ENCODE peak calls at places on chromosomes 3 and 15, in ten cellular contexts. One of them, this sample, is unnamed.
A peak's percentile ranks its signal among the peaks of the same experiment; 100 is the strongest.

GRCh38 chr3:177770821-177771220 is 573.5 kb upstream of the TBL1XR1 start:
- DNase-seq in KG1: no peak
- DNase-seq in GM12865: no peak
- DNase-seq in activated gamma-delta T cell: no peak
- DNase-seq in kidney glomerular epithelial cell: peak; percentile 94
- DNase-seq in frontal cortex: no peak
- DNase-seq in HFFc6: peak; percentile 46
- DNase-seq in WERI-Rb-1: no peak
- DNase-seq in HT1080: peak; percentile 15
- DNase-seq in Ammon's horn: no peak
- DNase-seq in this sample: no peak

GRCh38 chr3:106332884-106333283 is 464.1 kb upstream of the CBLB start:
- DNase-seq in KG1: no peak
- DNase-seq in GM12865: peak; percentile 64
- DNase-seq in activated gamma-delta T cell: no peak
- DNase-seq in kidney glomerular epithelial cell: peak; percentile 37
- DNase-seq in frontal cortex: no peak
- DNase-seq in HFFc6: no peak
- DNase-seq in WERI-Rb-1: no peak
- DNase-seq in HT1080: peak; percentile 91
- DNase-seq in Ammon's horn: no peak
- DNase-seq in this sample: no peak

GRCh38 chr3:27880969-27881892 is 159.1 kb upstream of the EOMES start:
- DNase-seq in KG1: peak; percentile 50
- DNase-seq in GM12865: peak; percentile 8
- DNase-seq in activated gamma-delta T cell: no peak
- DNase-seq in kidney glomerular epithelial cell: no peak
- DNase-seq in frontal cortex: no peak
- DNase-seq in HFFc6: no peak
- DNase-seq in WERI-Rb-1: no peak
- DNase-seq in HT1080: peak; percentile 4
- DNase-seq in Ammon's horn: no peak
- DNase-seq in this sample: no peak

GRCh38 chr3:100210777-100211145 is 50.0 kb upstream of the TBC1D23 start:
- DNase-seq in KG1: no peak
- DNase-seq in GM12865: peak; percentile 29
- DNase-seq in activated gamma-delta T cell: no peak
- DNase-seq in kidney glomerular epithelial cell: no peak
- DNase-seq in frontal cortex: no peak
- DNase-seq in HFFc6: peak; percentile 88
- DNase-seq in WERI-Rb-1: no peak
- DNase-seq in HT1080: peak; percentile 49
- DNase-seq in Ammon's horn: peak; percentile 29
- DNase-seq in this sample: no peak

GRCh38 chr3:8724108-8724752 is 9.4 kb upstream of the CAV3 start:
- DNase-seq in KG1: no peak
- DNase-seq in GM12865: no peak
- DNase-seq in activated gamma-delta T cell: no peak
- DNase-seq in kidney glomerular epithelial cell: peak; percentile 82
- DNase-seq in frontal cortex: no peak
- DNase-seq in HFFc6: no peak
- DNase-seq in WERI-Rb-1: no peak
- DNase-seq in HT1080: no peak
- DNase-seq in Ammon's horn: no peak
- DNase-seq in this sample: no peak

GRCh38 chr15:48486228-48486627 is 155.0 kb downstream of the DUT start:
- DNase-seq in KG1: no peak
- DNase-seq in GM12865: peak; percentile 5
- DNase-seq in activated gamma-delta T cell: no peak
- DNase-seq in kidney glomerular epithelial cell: no peak
- DNase-seq in frontal cortex: no peak
- DNase-seq in HFFc6: no peak
- DNase-seq in WERI-Rb-1: no peak
- DNase-seq in HT1080: no peak
- DNase-seq in Ammon's horn: no peak
- DNase-seq in this sample: no peak

GRCh38 chr15:70212963-70213315 is 115.2 kb upstream of the TLE3 start:
- DNase-seq in KG1: no peak
- DNase-seq in GM12865: no peak
- DNase-seq in activated gamma-delta T cell: no peak
- DNase-seq in kidney glomerular epithelial cell: no peak
- DNase-seq in frontal cortex: no peak
- DNase-seq in HFFc6: no peak
- DNase-seq in WERI-Rb-1: no peak
- DNase-seq in HT1080: no peak
- DNase-seq in Ammon's horn: no peak
- DNase-seq in this sample: no peak

GRCh38 chr3:48209438-48209837 is 13.9 kb upstream of the CAMP start:
- DNase-seq in KG1: no peak
- DNase-seq in GM12865: no peak
- DNase-seq in activated gamma-delta T cell: no peak
- DNase-seq in kidney glomerular epithelial cell: no peak
- DNase-seq in frontal cortex: no peak
- DNase-seq in HFFc6: no peak
- DNase-seq in WERI-Rb-1: no peak
- DNase-seq in HT1080: no peak
- DNase-seq in Ammon's horn: no peak
- DNase-seq in this sample: no peak

GRCh38 chr3:143657391-143657790 is 190.9 kb downstream of the SLC9A9 start:
- DNase-seq in KG1: no peak
- DNase-seq in GM12865: no peak
- DNase-seq in activated gamma-delta T cell: no peak
- DNase-seq in kidney glomerular epithelial cell: no peak
- DNase-seq in frontal cortex: no peak
- DNase-seq in HFFc6: no peak
- DNase-seq in WERI-Rb-1: no peak
- DNase-seq in HT1080: no peak
- DNase-seq in Ammon's horn: no peak
- DNase-seq in this sample: no peak

GRCh38 chr3:4820296-4821121 is 158.7 kb upstream of the BHLHE40 start:
- DNase-seq in KG1: no peak
- DNase-seq in GM12865: no peak
- DNase-seq in activated gamma-delta T cell: no peak
- DNase-seq in kidney glomerular epithelial cell: no peak
- DNase-seq in frontal cortex: no peak
- DNase-seq in HFFc6: no peak
- DNase-seq in WERI-Rb-1: no peak
- DNase-seq in HT1080: no peak
- DNase-seq in Ammon's horn: no peak
- DNase-seq in this sample: no peak

GRCh38 chr3:184899953-184900595 is 88.1 kb downstream of the VPS8 start:
- DNase-seq in KG1: no peak
- DNase-seq in GM12865: no peak
- DNase-seq in activated gamma-delta T cell: no peak
- DNase-seq in kidney glomerular epithelial cell: no peak
- DNase-seq in frontal cortex: no peak
- DNase-seq in HFFc6: no peak
- DNase-seq in WERI-Rb-1: no peak
- DNase-seq in HT1080: no peak
- DNase-seq in Ammon's horn: no peak
- DNase-seq in this sample: no peak

This sample was measured in cortex of kidney.